ENCODE peak calls at places on chromosomes 2 and 18, in eight cellular contexts. One of them, this sample, is unnamed.
A peak's percentile ranks its signal among the peaks of the same experiment; 100 is the strongest.

GRCh38 chr2:186690796-186691195 is 3.1 kb upstream of the FAM171B start:
- DNase-seq in IMR-90: peak; percentile 18
- DNase-seq in GM23248: no peak
- DNase-seq in effector memory CD4-positive, alpha-beta T cell: no peak
- DNase-seq in upper lobe of right lung: no peak
- DNase-seq in body of pancreas: no peak
- DNase-seq in esophagus squamous epithelium: no peak
- DNase-seq in pancreas: no peak
- DNase-seq in this sample: no peak

GRCh38 chr18:46068763-46069162 is 3.3 kb downstream of the PSTPIP2 start:
- DNase-seq in IMR-90: no peak
- DNase-seq in GM23248: no peak
- DNase-seq in effector memory CD4-positive, alpha-beta T cell: no peak
- DNase-seq in upper lobe of right lung: no peak
- DNase-seq in body of pancreas: no peak
- DNase-seq in esophagus squamous epithelium: no peak
- DNase-seq in pancreas: no peak
- DNase-seq in this sample: no peak

GRCh38 chr18:36493349-36494281 is 196.1 kb downstream of the FHOD3 start:
- DNase-seq in IMR-90: peak; percentile 51
- DNase-seq in GM23248: peak; percentile 72
- DNase-seq in effector memory CD4-positive, alpha-beta T cell: no peak
- DNase-seq in upper lobe of right lung: no peak
- DNase-seq in body of pancreas: peak; percentile 89
- DNase-seq in esophagus squamous epithelium: no peak
- DNase-seq in pancreas: peak; percentile 68
- DNase-seq in this sample: no peak

GRCh38 chr2:37679072-37679695 is 7.7 kb upstream of the CDC42EP3 start:
- DNase-seq in IMR-90: no peak
- DNase-seq in GM23248: no peak
- DNase-seq in effector memory CD4-positive, alpha-beta T cell: no peak
- DNase-seq in upper lobe of right lung: no peak
- DNase-seq in body of pancreas: no peak
- DNase-seq in esophagus squamous epithelium: no peak
- DNase-seq in pancreas: no peak
- DNase-seq in this sample: no peak

GRCh38 chr2:151671198-151671597 is 63.1 kb downstream of the NEB start:
- DNase-seq in IMR-90: no peak
- DNase-seq in GM23248: no peak
- DNase-seq in effector memory CD4-positive, alpha-beta T cell: no peak
- DNase-seq in upper lobe of right lung: no peak
- DNase-seq in body of pancreas: no peak
- DNase-seq in esophagus squamous epithelium: no peak
- DNase-seq in pancreas: no peak
- DNase-seq in this sample: no peak

GRCh38 chr2:12941203-12941602 is 224.5 kb downstream of the TRIB2 start:
- DNase-seq in IMR-90: no peak
- DNase-seq in GM23248: no peak
- DNase-seq in effector memory CD4-positive, alpha-beta T cell: no peak
- DNase-seq in upper lobe of right lung: no peak
- DNase-seq in body of pancreas: no peak
- DNase-seq in esophagus squamous epithelium: no peak
- DNase-seq in pancreas: no peak
- DNase-seq in this sample: no peak

GRCh38 chr2:189076572-189076971 is 102.4 kb downstream of the COL3A1 start:
- DNase-seq in IMR-90: peak; percentile 49
- DNase-seq in GM23248: peak; percentile 44
- DNase-seq in effector memory CD4-positive, alpha-beta T cell: no peak
- DNase-seq in upper lobe of right lung: no peak
- DNase-seq in body of pancreas: peak; percentile 15
- DNase-seq in esophagus squamous epithelium: no peak
- DNase-seq in pancreas: no peak
- DNase-seq in this sample: peak; percentile 6

GRCh38 chr2:70851704-70852103 is 16.1 kb upstream of the CD207 start:
- DNase-seq in IMR-90: no peak
- DNase-seq in GM23248: peak; percentile 42
- DNase-seq in effector memory CD4-positive, alpha-beta T cell: no peak
- DNase-seq in upper lobe of right lung: no peak
- DNase-seq in body of pancreas: no peak
- DNase-seq in esophagus squamous epithelium: no peak
- DNase-seq in pancreas: no peak
- DNase-seq in this sample: no peak

GRCh38 chr2:74566423-74567085 is 12.0 kb downstream of the DOK1 start:
- DNase-seq in IMR-90: peak; percentile 75
- DNase-seq in GM23248: peak; percentile 93
- DNase-seq in effector memory CD4-positive, alpha-beta T cell: no peak
- DNase-seq in upper lobe of right lung: no peak
- DNase-seq in body of pancreas: no peak
- DNase-seq in esophagus squamous epithelium: no peak
- DNase-seq in pancreas: no peak
- DNase-seq in this sample: no peak

DNA sequence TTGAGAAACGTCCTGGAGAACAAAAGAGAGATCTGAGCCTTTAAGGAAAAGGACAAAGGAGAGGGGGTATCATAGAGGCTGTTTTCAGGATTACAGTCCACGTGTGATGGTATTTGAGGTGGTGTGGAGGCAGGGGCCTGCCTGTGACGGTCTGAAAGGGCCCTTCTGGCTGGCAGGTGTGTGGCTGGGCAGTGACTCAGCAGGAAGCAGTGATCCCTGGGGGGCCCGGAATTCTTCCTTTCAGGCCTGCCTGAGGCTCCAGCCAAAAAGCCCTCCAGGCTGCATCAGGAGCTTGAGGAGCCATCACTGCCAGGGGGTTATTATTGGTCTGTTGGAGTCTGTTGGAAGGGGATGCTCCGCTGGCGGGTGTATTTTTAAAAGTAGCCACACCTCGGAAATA is 97.2 kb upstream of the TMEM18 start:
- DNase-seq in IMR-90: no peak
- DNase-seq in GM23248: no peak
- DNase-seq in effector memory CD4-positive, alpha-beta T cell: no peak
- DNase-seq in upper lobe of right lung: no peak
- DNase-seq in body of pancreas: no peak
- DNase-seq in esophagus squamous epithelium: no peak
- DNase-seq in pancreas: no peak
- DNase-seq in this sample: no peak
- H3K4me1 ChIP-seq in IMR-90: no peaks in the 10 kb centered on the region
- H3K4me1 ChIP-seq in GM23248: no peaks in the 10 kb centered on the region
- H3K4me1 ChIP-seq in effector memory CD4-positive, alpha-beta T cell: no peaks in the 10 kb centered on the region
- H3K4me1 ChIP-seq in upper lobe of right lung: no peaks in the 10 kb centered on the region
- H3K4me1 ChIP-seq in body of pancreas: no peaks in the 10 kb centered on the region
- H3K4me1 ChIP-seq in esophagus squamous epithelium: no peaks in the 10 kb centered on the region
- H3K4me1 ChIP-seq in pancreas: no peaks in the 10 kb centered on the region
- H3K4me1 ChIP-seq in this sample: no peaks in the 10 kb centered on the region

GRCh38 chr18:12750076-12750707 is 47.4 kb downstream of the PSMG2 start:
- DNase-seq in IMR-90: no peak
- DNase-seq in GM23248: peak; percentile 28
- DNase-seq in effector memory CD4-positive, alpha-beta T cell: no peak
- DNase-seq in upper lobe of right lung: no peak
- DNase-seq in body of pancreas: no peak
- DNase-seq in esophagus squamous epithelium: no peak
- DNase-seq in pancreas: no peak
- DNase-seq in this sample: no peak

GRCh38 chr18:12751503-12751884 is 48.7 kb downstream of the PSMG2 start:
- DNase-seq in IMR-90: no peak
- DNase-seq in GM23248: no peak
- DNase-seq in effector memory CD4-positive, alpha-beta T cell: no peak
- DNase-seq in upper lobe of right lung: no peak
- DNase-seq in body of pancreas: no peak
- DNase-seq in esophagus squamous epithelium: no peak
- DNase-seq in pancreas: no peak
- DNase-seq in this sample: no peak

GRCh38 chr18:12749136-12749535 is 46.3 kb downstream of the PSMG2 start:
- DNase-seq in IMR-90: no peak
- DNase-seq in GM23248: no peak
- DNase-seq in effector memory CD4-positive, alpha-beta T cell: no peak
- DNase-seq in upper lobe of right lung: no peak
- DNase-seq in body of pancreas: no peak
- DNase-seq in esophagus squamous epithelium: no peak
- DNase-seq in pancreas: no peak
- DNase-seq in this sample: no peak

GRCh38 chr18:12751891-12752290 is 49.0 kb downstream of the PSMG2 start:
- DNase-seq in IMR-90: no peak
- DNase-seq in GM23248: no peak
- DNase-seq in effector memory CD4-positive, alpha-beta T cell: no peak
- DNase-seq in upper lobe of right lung: no peak
- DNase-seq in body of pancreas: no peak
- DNase-seq in esophagus squamous epithelium: no peak
- DNase-seq in pancreas: no peak
- DNase-seq in this sample: no peak

DNA sequence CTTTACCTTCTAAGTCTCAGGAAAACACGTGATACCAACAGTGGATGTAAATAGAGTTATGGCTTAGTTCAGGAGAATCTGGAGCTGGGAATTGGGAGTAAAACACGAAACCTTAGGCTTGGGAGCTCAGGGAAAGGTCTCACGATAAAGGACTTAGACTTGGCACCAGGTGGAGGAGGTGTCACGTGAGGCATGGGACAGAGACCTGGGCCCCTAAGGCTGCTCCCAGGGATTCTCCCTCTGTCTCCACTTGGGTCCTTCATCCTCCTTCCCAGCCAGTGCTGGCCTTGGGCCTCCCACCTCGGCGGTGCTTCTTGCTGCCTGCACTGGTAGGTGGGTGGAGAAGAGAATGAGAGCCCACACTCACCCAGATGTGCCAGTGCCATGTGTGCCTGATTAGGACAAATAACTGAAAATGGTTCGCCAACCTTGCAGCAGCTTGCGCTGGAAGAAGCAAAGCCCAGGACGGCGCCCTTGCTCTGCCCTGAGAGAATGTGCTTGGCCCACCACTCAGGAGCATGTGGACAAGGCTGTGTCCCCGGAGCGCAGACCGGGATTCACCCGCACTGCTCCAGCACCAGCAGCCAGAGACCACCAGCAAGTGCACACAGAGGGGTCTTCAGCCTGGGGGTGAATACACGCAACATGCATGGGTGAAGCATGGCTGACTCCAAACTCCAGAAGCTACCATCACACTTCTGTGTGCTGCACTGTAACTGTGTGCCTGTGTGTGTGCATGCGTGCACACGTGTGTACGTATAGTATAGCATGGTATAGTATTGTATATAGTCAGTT is 48.1 kb downstream of the PSMG2 start:
- DNase-seq in IMR-90: no peak
- DNase-seq in GM23248: no peak
- DNase-seq in effector memory CD4-positive, alpha-beta T cell: no peak
- DNase-seq in upper lobe of right lung: no peak
- DNase-seq in body of pancreas: no peak
- DNase-seq in esophagus squamous epithelium: no peak
- DNase-seq in pancreas: no peak
- DNase-seq in this sample: no peak
- H3K4me3 ChIP-seq in IMR-90: no peak overlapping the region
- H3K4me3 ChIP-seq in GM23248: no peak overlapping the region
- H3K4me3 ChIP-seq in effector memory CD4-positive, alpha-beta T cell: no peak overlapping the region
- H3K4me3 ChIP-seq in upper lobe of right lung: no peak overlapping the region
- H3K4me3 ChIP-seq in body of pancreas: no peak overlapping the region
- H3K4me3 ChIP-seq in esophagus squamous epithelium: no peak overlapping the region
- H3K4me3 ChIP-seq in pancreas: no peak overlapping the region
- H3K4me3 ChIP-seq in this sample: no peak overlapping the region

DNA sequence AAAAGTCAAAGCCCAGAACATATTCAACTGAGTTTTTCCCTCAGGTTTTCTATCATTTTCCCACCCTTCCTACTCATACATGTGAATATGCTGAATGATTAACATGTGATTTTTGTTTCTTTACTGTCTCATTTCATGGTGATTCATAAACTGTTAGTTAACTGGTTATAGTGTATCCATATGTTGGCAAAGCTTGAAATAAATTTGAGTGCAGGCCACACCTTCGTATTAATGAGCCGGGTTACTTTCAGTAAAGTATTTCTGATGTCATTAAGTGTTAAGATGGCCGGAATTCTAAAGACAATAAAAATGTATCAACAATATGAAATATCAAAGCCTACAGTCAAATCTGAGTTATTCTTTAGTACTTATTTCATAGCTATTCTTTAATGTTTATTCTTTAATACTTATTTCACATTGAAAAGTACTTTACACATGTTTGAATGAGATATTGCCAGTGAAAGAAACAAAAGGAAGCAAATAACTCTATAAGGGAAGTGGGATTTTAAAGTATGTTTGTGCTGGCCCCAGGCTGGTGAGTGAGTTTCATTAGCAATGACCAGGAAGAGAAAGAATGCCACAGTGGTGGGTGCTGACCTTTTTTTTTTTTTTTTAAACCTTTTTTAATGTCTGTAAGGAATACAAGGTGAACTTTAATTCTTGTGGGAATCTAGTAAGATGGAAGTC is 178.6 kb downstream of the NEDD4L start:
- DNase-seq in IMR-90: peak; percentile 33
- DNase-seq in GM23248: peak; percentile 70
- DNase-seq in effector memory CD4-positive, alpha-beta T cell: no peak
- DNase-seq in upper lobe of right lung: no peak
- DNase-seq in body of pancreas: no peak
- DNase-seq in esophagus squamous epithelium: no peak
- DNase-seq in pancreas: no peak
- DNase-seq in this sample: no peak
- H3K9me3 ChIP-seq in IMR-90: no peaks in the 10 kb centered on the region
- H3K9me3 ChIP-seq in GM23248: no peaks in the 10 kb centered on the region
- H3K9me3 ChIP-seq in effector memory CD4-positive, alpha-beta T cell: no peaks in the 10 kb centered on the region
- H3K9me3 ChIP-seq in upper lobe of right lung: no peaks in the 10 kb centered on the region
- H3K9me3 ChIP-seq in body of pancreas: no peaks in the 10 kb centered on the region
- H3K9me3 ChIP-seq in esophagus squamous epithelium: no peaks in the 10 kb centered on the region
- H3K9me3 ChIP-seq in pancreas: no peaks in the 10 kb centered on the region
- H3K9me3 ChIP-seq in this sample: no peaks in the 10 kb centered on the region

DNA sequence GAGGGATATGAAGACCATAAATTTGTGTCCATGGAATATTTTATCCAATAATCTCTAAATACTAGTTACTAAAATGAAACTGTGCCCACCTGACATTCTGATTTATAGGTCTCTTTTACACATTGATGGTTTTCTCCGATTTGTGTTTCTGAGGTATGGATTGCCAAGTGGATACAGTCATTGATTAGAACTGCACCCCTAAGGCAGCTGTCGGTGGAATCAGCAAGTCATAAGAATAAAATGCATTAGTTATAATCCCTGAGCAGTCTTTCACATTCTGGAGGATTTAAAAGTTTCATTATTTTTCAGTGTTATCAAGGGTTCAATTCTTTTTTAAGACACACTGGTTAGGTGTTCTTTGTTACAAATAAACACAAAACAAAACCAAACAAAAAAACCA is 6.0 kb downstream of the CAVIN2 start:
- DNase-seq in IMR-90: no peak
- DNase-seq in GM23248: no peak
- DNase-seq in effector memory CD4-positive, alpha-beta T cell: no peak
- DNase-seq in upper lobe of right lung: no peak
- DNase-seq in body of pancreas: no peak
- DNase-seq in esophagus squamous epithelium: no peak
- DNase-seq in pancreas: no peak
- DNase-seq in this sample: no peak
- H3K4me1 ChIP-seq in IMR-90: peaks cover 8% of the 10 kb centered on the region
- H3K4me1 ChIP-seq in GM23248: peaks cover 15% of the 10 kb centered on the region
- H3K4me1 ChIP-seq in effector memory CD4-positive, alpha-beta T cell: no peaks in the 10 kb centered on the region
- H3K4me1 ChIP-seq in upper lobe of right lung: peaks cover 28% of the 10 kb centered on the region
- H3K4me1 ChIP-seq in body of pancreas: peaks cover 8% of the 10 kb centered on the region
- H3K4me1 ChIP-seq in esophagus squamous epithelium: peaks cover 18% of the 10 kb centered on the region
- H3K4me1 ChIP-seq in pancreas: no peaks in the 10 kb centered on the region
- H3K4me1 ChIP-seq in this sample: no peaks in the 10 kb centered on the region

DNA sequence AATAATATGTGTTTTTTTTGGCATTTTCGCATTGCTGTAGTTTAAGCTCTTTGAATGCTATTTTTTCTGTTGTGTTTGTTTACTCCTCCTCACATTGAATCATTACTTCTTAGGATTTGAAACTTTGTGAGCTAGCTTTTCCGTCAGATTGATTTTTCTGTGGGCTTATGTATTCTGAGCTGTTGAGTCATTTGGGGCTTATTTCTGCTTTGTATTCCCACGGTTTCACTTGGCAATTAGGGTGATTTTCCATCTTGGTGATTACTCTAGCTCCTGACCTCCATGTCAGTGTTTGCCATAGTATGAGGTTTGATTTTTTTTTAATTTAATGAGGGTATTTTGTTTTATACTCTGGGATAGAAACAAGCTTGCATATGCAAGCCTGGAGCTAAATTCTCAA is 200.0 kb downstream of the CCDC102B start:
- DNase-seq in IMR-90: no peak
- DNase-seq in GM23248: no peak
- DNase-seq in effector memory CD4-positive, alpha-beta T cell: no peak
- DNase-seq in upper lobe of right lung: no peak
- DNase-seq in body of pancreas: no peak
- DNase-seq in esophagus squamous epithelium: no peak
- DNase-seq in pancreas: no peak
- DNase-seq in this sample: no peak
- H3K4me3 ChIP-seq in IMR-90: no peak overlapping the region
- H3K4me3 ChIP-seq in GM23248: no peak overlapping the region
- H3K4me3 ChIP-seq in effector memory CD4-positive, alpha-beta T cell: no peak overlapping the region
- H3K4me3 ChIP-seq in upper lobe of right lung: no peak overlapping the region
- H3K4me3 ChIP-seq in body of pancreas: no peak overlapping the region
- H3K4me3 ChIP-seq in esophagus squamous epithelium: no peak overlapping the region
- H3K4me3 ChIP-seq in pancreas: no peak overlapping the region
- H3K4me3 ChIP-seq in this sample: no peak overlapping the region